ENCODE peak calls at places on chromosomes 2 and 18, in nine cellular contexts. I is neuronal stem cell; K is AG08396; B is RPMI7951; A is anterior cingulate cortex; N is occipital lobe; L is MCF 10A; E is HEK293T; D is activated T-helper 1 cell treated with anti-CD3 and anti-CD28 coated beads, Interleukin-2, amount 50 U/mL, for 16 hours. R is an unnamed sample.

GRCh38 chr18:61831071-61831470 is 61.7 kb downstream of the RNF152 start:
- DNase-seq in I (no peak), K (no peak), B (no peak), A (no peak), N (no peak), L (no peak), E (no peak), D (no peak), R (no peak)

GRCh38 chr2:190359896-190360376 is 16.5 kb downstream of the INPP1 start:
- DNase-seq in I (no peak), K (peak), B (peak), A (no peak), N (peak), L (no peak), E (no peak), D (no peak), R (peak)

GRCh38 chr2:233982421-233983121 is 65.4 kb downstream of the TRPM8 start:
- DNase-seq in I (no peak), K (peak), B (peak), A (no peak), N (no peak), L (peak), E (no peak), D (no peak), R (peak)

GRCh38 chr2:9422321-9423099 is 818 bp downstream of the ITGB1BP1 start:
- DNase-seq in I (peak), K (peak), B (peak), A (no peak), N (peak), L (peak), E (peak), D (peak), R (peak)

GRCh38 chr2:44642123-44642857 is 280.5 kb downstream of the CAMKMT start:
- DNase-seq in I (no peak), K (no peak), B (no peak), A (no peak), N (no peak), L (no peak), E (no peak), D (no peak), R (no peak)

GRCh38 chr2:136376211-136376610 is 258.3 kb upstream of the CXCR4 start:
- DNase-seq in I (no peak), K (no peak), B (no peak), A (no peak), N (no peak), L (no peak), E (no peak), D (no peak), R (no peak)

GRCh38 chr2:149038442-149039212 is at the start of gene LYPD6B:
- DNase-seq in I (no peak), K (no peak), B (no peak), A (no peak), N (no peak), L (peak), E (peak), D (no peak), R (peak)

GRCh38 chr2:169479257-169480078 is at the start of gene BBS5:
- DNase-seq in I (peak), K (peak), B (peak), A (peak), N (peak), L (peak), E (peak), D (peak), R (peak)

GRCh38 chr2:229715895-229716507 is 1.6 kb upstream of the DNER start:
- DNase-seq in I (peak), K (no peak), B (peak), A (no peak), N (peak), L (peak), E (peak), D (no peak), R (no peak)

GRCh38 chr2:70331012-70331411 is 29.1 kb upstream of the FAM136A start:
- DNase-seq in I (no peak), K (no peak), B (no peak), A (no peak), N (no peak), L (no peak), E (no peak), D (no peak), R (no peak)

R was measured in AG20443.